ENCODE peak calls at places on chromosomes 2 and 18, in four cellular contexts. X is naive B cell; P is nephron progenitor cell; O is stimulated activated naive CD8-positive, alpha-beta T cell treated with anti-CD3 and anti-CD28 coated beads, Interleukin-15, Interleukin-2, amounts not matched to agents 100 U/mL and 50 U/mL, for 24 hours. Z is an unnamed sample.
A peak's percentile ranks its signal among the peaks of the same experiment; 100 is the strongest.

GRCh38 chr2:201255468-201255867 is 4.9 kb upstream of the CASP8 start:
- DNase-seq in X (no peak), P (no peak), O (no peak), Z (no peak)

GRCh38 chr2:74712223-74713053 is 58.4 kb downstream of the SEMA4F start:
- DNase-seq in X (no peak), P (no peak), O (no peak), Z (no peak)

GRCh38 chr18:63132819-63133200 is 186.8 kb downstream of the BCL2 start:
- DNase-seq in X (no peak), P (no peak), O (no peak), Z (no peak)

GRCh38 chr2:190553254-190553653 is 18.7 kb upstream of the NEMP2 start:
- DNase-seq in X (no peak), P (no peak), O (no peak), Z (no peak)

GRCh38 chr2:100451734-100452133 is 18.5 kb upstream of the NMS start:
- DNase-seq in X (no peak), P (no peak), O (no peak), Z (no peak)

GRCh38 chr2:198283149-198283548 is 478.8 kb downstream of the PLCL1 start:
- DNase-seq in X (no peak), P (no peak), O (no peak), Z (no peak)

GRCh38 chr2:210461401-210461800 is 15.2 kb downstream of the LANCL1 start:
- DNase-seq in X (peak; percentile 53), P (no peak), O (no peak), Z (no peak)

GRCh38 chr2:68762665-68763064 is 28.1 kb downstream of the ARHGAP25 start:
- DNase-seq in X (peak; percentile 72), P (no peak), O (no peak), Z (no peak)

GRCh38 chr2:191942114-191943103 is 95.5 kb upstream of the CAVIN2 start:
- DNase-seq in X (no peak), P (no peak), O (no peak), Z (no peak)

GRCh38 chr18:673317-673716 is 15.9 kb downstream of the TYMS start:
- DNase-seq in X (no peak), P (no peak), O (no peak), Z (no peak)

GRCh38 chr18:80033181-80034067 is 810 bp upstream of the RBFA start:
- DNase-seq in X (peak; percentile 92), P (no peak), O (peak; percentile 67), Z (no peak)

GRCh38 chr18:22282311-22283235 is 113.2 kb downstream of the GATA6 start:
- DNase-seq in X (no peak), P (no peak), O (peak; percentile 6), Z (no peak)

GRCh38 chr2:42052702-42053481 is 5.1 kb downstream of the PKDCC start:
- DNase-seq in X (no peak), P (no peak), O (no peak), Z (peak; percentile 82)

GRCh38 chr18:37435150-37435872 is 130.3 kb downstream of the CELF4 start:
- DNase-seq in X (no peak), P (no peak), O (no peak), Z (no peak)

GRCh38 chr2:85621338-85621737 is 5.4 kb downstream of the USP39 start:
- DNase-seq in X (no peak), P (no peak), O (no peak), Z (no peak)

GRCh38 chr2:42369551-42370229 is 8.7 kb upstream of the COX7A2L start:
- DNase-seq in X (no peak), P (peak; percentile 52), O (no peak), Z (no peak)

Z was measured in aorta.